ENCODE peak calls at places on chromosomes 12 and 14, in ten cellular contexts. T, Q, D, S, A, R, Y, F, M and B are unnamed samples.

GRCh38 chr14:93785423-93785822 is 2.9 kb downstream of the PRIMA1 start:
- DNase-seq in T (no peak), Q (no peak), D (no peak), S (no peak), A (no peak), R (no peak), Y (no peak), F (no peak), M (no peak), B (no peak)

GRCh38 chr12:106211973-106212372 is 35.8 kb downstream of the CKAP4 start:
- DNase-seq in T (no peak), Q (no peak), D (no peak), S (peak), A (no peak), R (no peak), Y (no peak), F (no peak), M (no peak), B (no peak)

GRCh38 chr12:110537605-110538409 is 35.7 kb downstream of the RAD9B start:
- DNase-seq in T (no peak), Q (no peak), D (peak), S (no peak), A (peak), R (no peak), Y (peak), F (no peak), M (peak), B (no peak)

GRCh38 chr12:132529899-132530298 is 39.9 kb downstream of the FBRSL1 start:
- DNase-seq in T (no peak), Q (no peak), D (no peak), S (no peak), A (no peak), R (no peak), Y (no peak), F (no peak), M (no peak), B (no peak)

GRCh38 chr12:120978296-120979219 is at the start of gene HNF1A:
- DNase-seq in T (no peak), Q (no peak), D (no peak), S (no peak), A (no peak), R (no peak), Y (no peak), F (no peak), M (no peak), B (no peak)

GRCh38 chr12:55955800-55956508 is 9.9 kb downstream of the PMEL start:
- DNase-seq in T (no peak), Q (peak), D (no peak), S (no peak), A (no peak), R (peak), Y (peak), F (no peak), M (peak), B (no peak)

GRCh38 chr12:100346660-100347059 is 10.2 kb upstream of the SLC17A8 start:
- DNase-seq in T (no peak), Q (no peak), D (no peak), S (no peak), A (no peak), R (peak), Y (peak), F (no peak), M (no peak), B (no peak)

GRCh38 chr12:51082561-51083139 is 746 bp downstream of the CSRNP2 start:
- DNase-seq in T (no peak), Q (peak), D (no peak), S (no peak), A (no peak), R (peak), Y (peak), F (no peak), M (peak), B (peak)

GRCh38 chr14:87286826-87287225 is 706.2 kb downstream of the GALC start:
- DNase-seq in T (no peak), Q (no peak), D (no peak), S (no peak), A (no peak), R (no peak), Y (no peak), F (no peak), M (no peak), B (no peak)

GRCh38 chr12:82028772-82029171 is 269.6 kb upstream of the PPFIA2 start:
- DNase-seq in T (no peak), Q (no peak), D (no peak), S (no peak), A (no peak), R (no peak), Y (no peak), F (no peak), M (no peak), B (no peak)

GRCh38 chr14:58987601-58988000 is 200.9 kb upstream of the DAAM1 start:
- DNase-seq in T (no peak), Q (no peak), D (no peak), S (no peak), A (no peak), R (no peak), Y (no peak), F (no peak), M (no peak), B (no peak)

GRCh38 chr14:101620821-101621785 is 59.8 kb downstream of the DIO3 start:
- DNase-seq in T (no peak), Q (no peak), D (no peak), S (no peak), A (no peak), R (no peak), Y (no peak), F (no peak), M (no peak), B (no peak)

GRCh38 chr14:44316647-44317432 is 190.2 kb downstream of the FSCB start:
- DNase-seq in T (no peak), Q (peak), D (no peak), S (no peak), A (no peak), R (peak), Y (peak), F (peak), M (peak), B (no peak)

GRCh38 chr14:67491741-67492504 is 3.4 kb upstream of the TMEM229B start:
- DNase-seq in T (no peak), Q (no peak), D (peak), S (no peak), A (no peak), R (no peak), Y (no peak), F (no peak), M (no peak), B (no peak)

GRCh38 chr12:1410794-1411193 is 183.6 kb downstream of the FBXL14 start:
- DNase-seq in T (no peak), Q (no peak), D (no peak), S (no peak), A (no peak), R (no peak), Y (no peak), F (no peak), M (no peak), B (no peak)

GRCh38 chr14:68757618-68758081 is 35.2 kb downstream of the ZFP36L1 start:
- DNase-seq in T (no peak), Q (peak), D (peak), S (no peak), A (peak), R (no peak), Y (peak), F (no peak), M (no peak), B (no peak)

GRCh38 chr12:77122236-77122635 is 56.9 kb upstream of the E2F7 start:
- DNase-seq in T (no peak), Q (peak), D (no peak), S (no peak), A (no peak), R (peak), Y (peak), F (peak), M (peak), B (no peak)

GRCh38 chr14:20327005-20327869 is 5.8 kb downstream of the CCNB1IP1 start:
- DNase-seq in T (peak), Q (peak), D (peak), S (no peak), A (no peak), R (peak), Y (peak), F (peak), M (peak), B (no peak)

GRCh38 chr14:77265561-77266335 is 5.3 kb downstream of the NGB start:
- DNase-seq in T (no peak), Q (no peak), D (no peak), S (no peak), A (no peak), R (no peak), Y (no peak), F (no peak), M (no peak), B (no peak)

GRCh38 chr12:15939111-15939510 is 28.0 kb downstream of the DERA start:
- DNase-seq in T (no peak), Q (no peak), D (no peak), S (no peak), A (no peak), R (no peak), Y (no peak), F (no peak), M (no peak), B (no peak)

GRCh38 chr12:12511021-12511783 is 51.5 kb downstream of the DUSP16 start:
- DNase-seq in T (no peak), Q (peak), D (no peak), S (no peak), A (no peak), R (no peak), Y (no peak), F (no peak), M (peak), B (no peak)

GRCh38 chr14:95045255-95045701 is 112.1 kb downstream of the DICER1 start:
- DNase-seq in T (no peak), Q (no peak), D (no peak), S (peak), A (no peak), R (no peak), Y (no peak), F (no peak), M (no peak), B (no peak)

GRCh38 chr12:88472248-88472647 is 108.0 kb downstream of the KITLG start:
- DNase-seq in T (no peak), Q (peak), D (no peak), S (no peak), A (no peak), R (peak), Y (peak), F (no peak), M (peak), B (no peak)

GRCh38 chr12:52246720-52247621 is 13.9 kb downstream of the KRT7 start:
- DNase-seq in T (no peak), Q (no peak), D (no peak), S (no peak), A (no peak), R (no peak), Y (no peak), F (no peak), M (no peak), B (no peak)

GRCh38 chr14:50335389-50335788 is 23.3 kb downstream of the DMAC2L start:
- DNase-seq in T (peak), Q (peak), D (peak), S (no peak), A (peak), R (peak), Y (peak), F (no peak), M (no peak), B (no peak)

GRCh38 chr12:10612954-10613333 is 465 bp downstream of the MAGOHB start:
- DNase-seq in T (peak), Q (peak), D (no peak), S (no peak), A (no peak), R (peak), Y (no peak), F (no peak), M (peak), B (no peak)

GRCh38 chr12:24109381-24110039 is 160.0 kb upstream of the SOX5 start:
- DNase-seq in T (no peak), Q (peak), D (no peak), S (no peak), A (no peak), R (peak), Y (peak), F (no peak), M (peak), B (no peak)

GRCh38 chr14:51382506-51382905 is 142.5 kb downstream of the TMX1 start:
- DNase-seq in T (no peak), Q (no peak), D (no peak), S (no peak), A (no peak), R (no peak), Y (no peak), F (no peak), M (peak), B (no peak)

GRCh38 chr14:58072288-58073071 is 79.5 kb downstream of the ARMH4 start:
- DNase-seq in T (peak), Q (peak), D (peak), S (no peak), A (peak), R (peak), Y (peak), F (peak), M (peak), B (peak)

GRCh38 chr12:44703311-44703910 is 172.7 kb downstream of the NELL2 start:
- DNase-seq in T (no peak), Q (no peak), D (no peak), S (no peak), A (no peak), R (no peak), Y (no peak), F (no peak), M (no peak), B (no peak)

GRCh38 chr14:89444536-89445125 is 27.6 kb upstream of the FOXN3 start:
- DNase-seq in T (no peak), Q (peak), D (no peak), S (no peak), A (no peak), R (peak), Y (no peak), F (no peak), M (no peak), B (no peak)

GRCh38 chr14:90999299-90999698 is 61.1 kb downstream of the RPS6KA5 start:
- DNase-seq in T (no peak), Q (no peak), D (no peak), S (no peak), A (no peak), R (no peak), Y (no peak), F (no peak), M (no peak), B (no peak)

GRCh38 chr12:46260913-46261476 is 7.8 kb downstream of the SLC38A1 start:
- DNase-seq in T (no peak), Q (no peak), D (no peak), S (no peak), A (no peak), R (no peak), Y (no peak), F (no peak), M (peak), B (no peak)

GRCh38 chr12:65720136-65720535 is 104.1 kb upstream of the HMGA2 start:
- DNase-seq in T (no peak), Q (peak), D (no peak), S (no peak), A (no peak), R (peak), Y (peak), F (no peak), M (peak), B (no peak)

GRCh38 chr12:78120866-78121590 is 290.3 kb downstream of the NAV3 start:
- DNase-seq in T (no peak), Q (peak), D (no peak), S (no peak), A (no peak), R (peak), Y (peak), F (no peak), M (peak), B (no peak)

GRCh38 chr12:52029686-52030085 is 21.6 kb upstream of the NR4A1 start:
- DNase-seq in T (peak), Q (no peak), D (peak), S (no peak), A (no peak), R (peak), Y (peak), F (no peak), M (no peak), B (no peak)

GRCh38 chr12:30257614-30258013 is 438.1 kb downstream of the IPO8 start:
- DNase-seq in T (no peak), Q (peak), D (no peak), S (no peak), A (no peak), R (peak), Y (peak), F (no peak), M (no peak), B (no peak)

GRCh38 chr14:99879401-99880295 is 86.4 kb downstream of the EML1 start:
- DNase-seq in T (no peak), Q (peak), D (no peak), S (no peak), A (no peak), R (peak), Y (peak), F (peak), M (peak), B (no peak)
- H3K4me3 ChIP-seq in T (no peak), Q (no peak), D (no peak), S (no peak), A (no peak), R (no peak), Y (peak), F (peak), M (no peak), B (no peak)

DNA sequence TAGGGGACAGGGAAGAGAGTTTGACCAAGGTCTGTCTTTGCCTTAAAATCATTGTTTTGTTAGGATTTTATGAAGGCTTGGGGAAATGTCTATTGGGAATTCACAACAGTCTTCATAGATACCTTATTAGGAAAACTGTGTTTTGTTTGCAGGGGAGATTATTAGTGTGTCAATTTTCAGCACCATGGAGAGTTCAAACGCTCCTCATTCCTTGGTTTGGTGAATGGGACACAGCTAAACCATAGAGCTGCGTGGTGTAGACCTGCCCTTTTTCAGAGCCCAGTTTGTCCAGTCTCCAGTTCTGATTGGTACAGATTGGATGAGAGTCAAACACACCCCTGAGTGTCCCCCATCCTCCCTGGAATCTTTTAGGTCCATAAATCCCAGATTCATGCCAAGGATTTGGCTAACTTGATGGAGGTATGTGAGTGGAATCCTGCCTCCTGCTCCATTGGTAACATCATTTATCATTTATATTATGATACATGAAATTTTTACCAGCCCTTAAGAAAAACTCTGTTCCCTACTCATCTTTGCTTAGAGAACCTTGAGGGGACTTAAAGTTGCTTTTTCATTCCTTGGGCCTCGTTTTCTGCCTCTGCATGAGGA is 12.0 kb downstream of the NGDN start:
- DNase-seq in T (peak), Q (peak), D (no peak), S (no peak), A (no peak), R (peak), Y (peak), F (no peak), M (peak), B (no peak)
- H3K4me3 ChIP-seq in T (no peak), Q (no peak), D (no peak), S (no peak), A (no peak), R (no peak), Y (no peak), F (no peak), M (no peak), B (no peak)

GRCh38 chr12:53743277-53744129 is 8.3 kb downstream of the CISTR start:
- DNase-seq in T (peak), Q (peak), D (peak), S (no peak), A (no peak), R (peak), Y (peak), F (no peak), M (peak), B (no peak)
- H3K4me3 ChIP-seq in T (no peak), Q (no peak), D (no peak), S (no peak), A (no peak), R (no peak), Y (no peak), F (no peak), M (no peak), B (no peak)

GRCh38 chr14:31208546-31209424 is 1.2 kb upstream of the HECTD1 start:
- DNase-seq in T (no peak), Q (no peak), D (no peak), S (peak), A (no peak), R (no peak), Y (no peak), F (no peak), M (no peak), B (no peak)
- H3K4me3 ChIP-seq in T (peak), Q (peak), D (peak), S (peak), A (peak), R (peak), Y (peak), F (peak), M (peak), B (peak)

GRCh38 chr12:124452576-124453391 is 114.6 kb downstream of the NCOR2 start:
- DNase-seq in T (no peak), Q (no peak), D (no peak), S (no peak), A (no peak), R (no peak), Y (no peak), F (no peak), M (no peak), B (no peak)

GRCh38 chr12:124454735-124455134 is 112.7 kb downstream of the NCOR2 start:
- DNase-seq in T (no peak), Q (peak), D (no peak), S (no peak), A (no peak), R (peak), Y (peak), F (no peak), M (peak), B (no peak)

GRCh38 chr12:124455336-124455735 is 112.1 kb downstream of the NCOR2 start:
- DNase-seq in T (no peak), Q (no peak), D (no peak), S (no peak), A (no peak), R (no peak), Y (no peak), F (no peak), M (no peak), B (no peak)

GRCh38 chr12:124454352-124454725 is 113.1 kb downstream of the NCOR2 start:
- DNase-seq in T (no peak), Q (no peak), D (no peak), S (no peak), A (no peak), R (no peak), Y (no peak), F (no peak), M (no peak), B (no peak)

DNA sequence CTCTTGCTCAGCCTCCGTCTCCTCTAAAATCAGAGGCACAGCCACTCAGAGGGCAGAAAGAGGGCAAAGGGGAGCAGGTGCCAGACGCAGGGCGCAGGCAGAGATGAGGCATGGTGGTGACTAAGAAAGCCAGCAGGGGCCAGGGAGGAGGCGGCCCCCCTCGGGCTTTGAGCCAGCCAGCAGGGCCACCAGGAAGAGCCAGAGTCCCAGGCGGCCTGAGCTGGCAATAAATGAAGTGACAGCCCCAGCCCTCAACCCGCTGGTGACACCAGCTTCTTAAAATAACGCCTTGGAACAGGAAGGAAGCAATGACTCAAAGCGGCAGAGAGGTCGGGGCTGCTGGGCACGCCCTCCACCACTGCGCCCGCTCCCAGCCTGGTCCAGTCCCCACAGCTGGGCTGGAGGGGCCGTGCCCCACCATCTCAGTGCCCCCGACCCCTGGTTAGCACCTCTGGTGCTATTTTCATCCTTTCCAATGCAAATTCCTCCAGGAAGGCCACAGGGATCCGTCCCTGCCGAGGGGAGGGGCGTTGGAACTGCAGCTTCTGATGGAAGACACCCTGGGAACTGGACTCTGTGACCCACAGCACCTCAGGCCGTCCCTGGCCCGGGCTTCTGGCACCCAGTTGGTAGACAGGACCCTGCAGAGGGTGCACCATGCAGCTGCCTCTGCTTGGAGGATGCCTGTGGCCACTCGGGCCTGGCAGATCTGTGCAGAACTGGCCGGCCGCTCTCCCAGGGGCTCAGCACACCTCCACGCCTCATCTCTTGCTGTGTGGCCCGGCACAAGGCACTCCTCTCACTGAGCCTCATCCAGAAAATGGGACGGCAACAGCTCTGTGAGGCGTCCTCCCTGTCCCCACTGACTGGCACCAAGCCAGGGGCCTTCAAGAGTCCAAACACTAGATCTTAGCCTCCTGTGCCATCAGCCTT is 113.7 kb downstream of the NCOR2 start:
- DNase-seq in T (no peak), Q (peak), D (peak), S (no peak), A (peak), R (peak), Y (peak), F (no peak), M (peak), B (no peak)
- H3K4me3 ChIP-seq in T (no peak), Q (no peak), D (no peak), S (no peak), A (peak), R (no peak), Y (no peak), F (no peak), M (no peak), B (no peak)